ENCODE peak calls at places on chromosomes 13 and 19, in nine cellular contexts. One of them, this sample, is unnamed.

GRCh38 chr19:34995551-34995950 is 4.6 kb upstream of the GRAMD1A start:
- DNase-seq in brain microvascular endothelial cell: no peak
- DNase-seq in A549: peak
- DNase-seq in neural crest cell: no peak
- DNase-seq in esophagus squamous epithelium: no peak
- DNase-seq in GM12865: no peak
- DNase-seq in glutamatergic neuron: no peak
- DNase-seq in fibroblast of villous mesenchyme: no peak
- DNase-seq in astrocyte: no peak
- DNase-seq in this sample: no peak

GRCh38 chr19:55660991-55661390 is 6.2 kb downstream of the U2AF2 start:
- DNase-seq in brain microvascular endothelial cell: no peak
- DNase-seq in A549: no peak
- DNase-seq in neural crest cell: no peak
- DNase-seq in esophagus squamous epithelium: no peak
- DNase-seq in GM12865: no peak
- DNase-seq in glutamatergic neuron: no peak
- DNase-seq in fibroblast of villous mesenchyme: no peak
- DNase-seq in astrocyte: no peak
- DNase-seq in this sample: no peak

GRCh38 chr13:42753697-42754096 is 27.7 kb upstream of the FAM216B start:
- DNase-seq in brain microvascular endothelial cell: no peak
- DNase-seq in A549: no peak
- DNase-seq in neural crest cell: no peak
- DNase-seq in esophagus squamous epithelium: no peak
- DNase-seq in GM12865: no peak
- DNase-seq in glutamatergic neuron: no peak
- DNase-seq in fibroblast of villous mesenchyme: peak
- DNase-seq in astrocyte: no peak
- DNase-seq in this sample: peak

GRCh38 chr13:105603283-105603682 is 932.2 kb downstream of the EFNB2 start:
- DNase-seq in brain microvascular endothelial cell: no peak
- DNase-seq in A549: no peak
- DNase-seq in neural crest cell: no peak
- DNase-seq in esophagus squamous epithelium: no peak
- DNase-seq in GM12865: no peak
- DNase-seq in glutamatergic neuron: no peak
- DNase-seq in fibroblast of villous mesenchyme: no peak
- DNase-seq in astrocyte: no peak
- DNase-seq in this sample: no peak

GRCh38 chr19:46016426-46017094 is 6.3 kb downstream of the PGLYRP1 start:
- DNase-seq in brain microvascular endothelial cell: peak
- DNase-seq in A549: peak
- DNase-seq in neural crest cell: peak
- DNase-seq in esophagus squamous epithelium: no peak
- DNase-seq in GM12865: peak
- DNase-seq in glutamatergic neuron: peak
- DNase-seq in fibroblast of villous mesenchyme: peak
- DNase-seq in astrocyte: peak
- DNase-seq in this sample: peak

GRCh38 chr19:45852941-45853340 is 10.0 kb downstream of the SYMPK start:
- DNase-seq in brain microvascular endothelial cell: no peak
- DNase-seq in A549: no peak
- DNase-seq in neural crest cell: no peak
- DNase-seq in esophagus squamous epithelium: no peak
- DNase-seq in GM12865: no peak
- DNase-seq in glutamatergic neuron: no peak
- DNase-seq in fibroblast of villous mesenchyme: no peak
- DNase-seq in astrocyte: no peak
- DNase-seq in this sample: peak

GRCh38 chr13:66585669-66586203 is 644.4 kb downstream of the PCDH9 start:
- DNase-seq in brain microvascular endothelial cell: no peak
- DNase-seq in A549: no peak
- DNase-seq in neural crest cell: no peak
- DNase-seq in esophagus squamous epithelium: no peak
- DNase-seq in GM12865: no peak
- DNase-seq in glutamatergic neuron: no peak
- DNase-seq in fibroblast of villous mesenchyme: no peak
- DNase-seq in astrocyte: peak
- DNase-seq in this sample: no peak

GRCh38 chr19:58368561-58369360 is 6.2 kb upstream of the ZNF497 start:
- DNase-seq in brain microvascular endothelial cell: no peak
- DNase-seq in A549: no peak
- DNase-seq in neural crest cell: no peak
- DNase-seq in esophagus squamous epithelium: no peak
- DNase-seq in GM12865: no peak
- DNase-seq in glutamatergic neuron: no peak
- DNase-seq in fibroblast of villous mesenchyme: no peak
- DNase-seq in astrocyte: no peak
- DNase-seq in this sample: no peak

GRCh38 chr19:47158879-47159509 is 28.4 kb downstream of the SAE1 start:
- DNase-seq in brain microvascular endothelial cell: peak
- DNase-seq in A549: no peak
- DNase-seq in neural crest cell: no peak
- DNase-seq in esophagus squamous epithelium: no peak
- DNase-seq in GM12865: no peak
- DNase-seq in glutamatergic neuron: no peak
- DNase-seq in fibroblast of villous mesenchyme: peak
- DNase-seq in astrocyte: peak
- DNase-seq in this sample: no peak

GRCh38 chr13:98004107-98004506 is 50.6 kb downstream of the IPO5 start:
- DNase-seq in brain microvascular endothelial cell: peak
- DNase-seq in A549: no peak
- DNase-seq in neural crest cell: no peak
- DNase-seq in esophagus squamous epithelium: no peak
- DNase-seq in GM12865: no peak
- DNase-seq in glutamatergic neuron: no peak
- DNase-seq in fibroblast of villous mesenchyme: peak
- DNase-seq in astrocyte: peak
- DNase-seq in this sample: peak

GRCh38 chr13:50129923-50130685 is 114.9 kb downstream of the KCNRG start:
- DNase-seq in brain microvascular endothelial cell: no peak
- DNase-seq in A549: peak
- DNase-seq in neural crest cell: peak
- DNase-seq in esophagus squamous epithelium: no peak
- DNase-seq in GM12865: peak
- DNase-seq in glutamatergic neuron: peak
- DNase-seq in fibroblast of villous mesenchyme: no peak
- DNase-seq in astrocyte: no peak
- DNase-seq in this sample: peak

GRCh38 chr19:1566392-1567115 is 1.6 kb downstream of the MEX3D start:
- DNase-seq in brain microvascular endothelial cell: peak
- DNase-seq in A549: peak
- DNase-seq in neural crest cell: peak
- DNase-seq in esophagus squamous epithelium: no peak
- DNase-seq in GM12865: no peak
- DNase-seq in glutamatergic neuron: peak
- DNase-seq in fibroblast of villous mesenchyme: peak
- DNase-seq in astrocyte: peak
- DNase-seq in this sample: peak

GRCh38 chr19:40610396-40611064 is 9.4 kb downstream of the LTBP4 start:
- DNase-seq in brain microvascular endothelial cell: no peak
- DNase-seq in A549: no peak
- DNase-seq in neural crest cell: no peak
- DNase-seq in esophagus squamous epithelium: no peak
- DNase-seq in GM12865: no peak
- DNase-seq in glutamatergic neuron: no peak
- DNase-seq in fibroblast of villous mesenchyme: no peak
- DNase-seq in astrocyte: no peak
- DNase-seq in this sample: no peak

GRCh38 chr13:62702502-62702901 is 1286.9 kb upstream of the PCDH20 start:
- DNase-seq in brain microvascular endothelial cell: no peak
- DNase-seq in A549: no peak
- DNase-seq in neural crest cell: no peak
- DNase-seq in esophagus squamous epithelium: no peak
- DNase-seq in GM12865: no peak
- DNase-seq in glutamatergic neuron: no peak
- DNase-seq in fibroblast of villous mesenchyme: no peak
- DNase-seq in astrocyte: no peak
- DNase-seq in this sample: no peak

GRCh38 chr19:13610042-13610691 is 103.9 kb upstream of the CACNA1A start:
- DNase-seq in brain microvascular endothelial cell: no peak
- DNase-seq in A549: peak
- DNase-seq in neural crest cell: no peak
- DNase-seq in esophagus squamous epithelium: no peak
- DNase-seq in GM12865: no peak
- DNase-seq in glutamatergic neuron: no peak
- DNase-seq in fibroblast of villous mesenchyme: no peak
- DNase-seq in astrocyte: no peak
- DNase-seq in this sample: no peak

GRCh38 chr13:114015111-114015551 is 41.3 kb upstream of the C13orf46 start:
- DNase-seq in brain microvascular endothelial cell: no peak
- DNase-seq in A549: no peak
- DNase-seq in neural crest cell: no peak
- DNase-seq in esophagus squamous epithelium: no peak
- DNase-seq in GM12865: no peak
- DNase-seq in glutamatergic neuron: peak
- DNase-seq in fibroblast of villous mesenchyme: no peak
- DNase-seq in astrocyte: no peak
- DNase-seq in this sample: no peak

GRCh38 chr13:107964356-107964755 is 251.0 kb downstream of the LIG4 start:
- DNase-seq in brain microvascular endothelial cell: no peak
- DNase-seq in A549: no peak
- DNase-seq in neural crest cell: no peak
- DNase-seq in esophagus squamous epithelium: no peak
- DNase-seq in GM12865: no peak
- DNase-seq in glutamatergic neuron: no peak
- DNase-seq in fibroblast of villous mesenchyme: no peak
- DNase-seq in astrocyte: no peak
- DNase-seq in this sample: no peak

GRCh38 chr13:48398450-48399095 is 14.3 kb downstream of the LPAR6 start:
- DNase-seq in brain microvascular endothelial cell: peak
- DNase-seq in A549: no peak
- DNase-seq in neural crest cell: no peak
- DNase-seq in esophagus squamous epithelium: no peak
- DNase-seq in GM12865: no peak
- DNase-seq in glutamatergic neuron: no peak
- DNase-seq in fibroblast of villous mesenchyme: no peak
- DNase-seq in astrocyte: no peak
- DNase-seq in this sample: peak

GRCh38 chr19:1873524-1874473 is 10.4 kb upstream of the KLF16 start:
- DNase-seq in brain microvascular endothelial cell: no peak
- DNase-seq in A549: no peak
- DNase-seq in neural crest cell: no peak
- DNase-seq in esophagus squamous epithelium: no peak
- DNase-seq in GM12865: no peak
- DNase-seq in glutamatergic neuron: no peak
- DNase-seq in fibroblast of villous mesenchyme: no peak
- DNase-seq in astrocyte: no peak
- DNase-seq in this sample: peak

GRCh38 chr19:39166571-39167391 is 30.0 kb upstream of the NCCRP1 start:
- DNase-seq in brain microvascular endothelial cell: no peak
- DNase-seq in A549: no peak
- DNase-seq in neural crest cell: no peak
- DNase-seq in esophagus squamous epithelium: no peak
- DNase-seq in GM12865: no peak
- DNase-seq in glutamatergic neuron: no peak
- DNase-seq in fibroblast of villous mesenchyme: peak
- DNase-seq in astrocyte: no peak
- DNase-seq in this sample: no peak

GRCh38 chr19:55041627-55042343 is 3.7 kb upstream of the GP6 start:
- DNase-seq in brain microvascular endothelial cell: no peak
- DNase-seq in A549: no peak
- DNase-seq in neural crest cell: no peak
- DNase-seq in esophagus squamous epithelium: no peak
- DNase-seq in GM12865: no peak
- DNase-seq in glutamatergic neuron: no peak
- DNase-seq in fibroblast of villous mesenchyme: no peak
- DNase-seq in astrocyte: no peak
- DNase-seq in this sample: no peak

GRCh38 chr19:45717983-45718650 is 12.6 kb downstream of the FBXO46 start:
- DNase-seq in brain microvascular endothelial cell: no peak
- DNase-seq in A549: no peak
- DNase-seq in neural crest cell: no peak
- DNase-seq in esophagus squamous epithelium: no peak
- DNase-seq in GM12865: no peak
- DNase-seq in glutamatergic neuron: no peak
- DNase-seq in fibroblast of villous mesenchyme: peak
- DNase-seq in astrocyte: no peak
- DNase-seq in this sample: peak

GRCh38 chr13:33070713-33071112 is 54.5 kb downstream of the KL start:
- DNase-seq in brain microvascular endothelial cell: no peak
- DNase-seq in A549: no peak
- DNase-seq in neural crest cell: no peak
- DNase-seq in esophagus squamous epithelium: no peak
- DNase-seq in GM12865: no peak
- DNase-seq in glutamatergic neuron: no peak
- DNase-seq in fibroblast of villous mesenchyme: no peak
- DNase-seq in astrocyte: no peak
- DNase-seq in this sample: peak
- TF ChIP-seq CTCF in brain microvascular endothelial cell: no peak
- TF ChIP-seq CTCF in A549: no peak
- TF ChIP-seq CTCF in neural crest cell: no peak
- TF ChIP-seq CTCF in esophagus squamous epithelium: no peak
- TF ChIP-seq CTCF in GM12865: no peak
- TF ChIP-seq CTCF in glutamatergic neuron: no peak
- TF ChIP-seq CTCF in fibroblast of villous mesenchyme: no peak
- TF ChIP-seq CTCF in astrocyte: no peak
- TF ChIP-seq CTCF in this sample: no peak

DNA sequence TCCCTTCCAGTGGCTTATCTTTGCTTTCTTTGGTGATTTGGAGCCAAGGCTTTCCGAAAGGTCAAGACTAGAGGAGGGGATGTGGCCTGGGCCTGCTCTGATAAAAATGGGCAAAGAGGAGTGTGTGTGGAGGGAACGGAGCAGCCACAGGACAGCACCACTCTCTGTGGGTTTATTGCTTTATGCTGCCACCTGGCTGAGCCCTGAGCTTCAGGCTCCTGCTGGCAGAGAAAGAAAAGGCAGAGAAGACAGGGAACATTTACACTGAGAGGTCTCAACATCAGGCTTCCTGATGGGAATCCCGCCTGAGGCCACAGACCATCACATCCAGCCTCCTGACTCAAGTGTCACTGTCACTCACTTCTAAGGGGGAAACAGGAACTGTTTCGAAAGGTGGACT is 9.2 kb upstream of the GSX1 start:
- DNase-seq in brain microvascular endothelial cell: no peak
- DNase-seq in A549: peak
- DNase-seq in neural crest cell: no peak
- DNase-seq in esophagus squamous epithelium: no peak
- DNase-seq in GM12865: peak
- DNase-seq in glutamatergic neuron: no peak
- DNase-seq in fibroblast of villous mesenchyme: peak
- DNase-seq in astrocyte: no peak
- DNase-seq in this sample: no peak
- TF ChIP-seq CTCF in brain microvascular endothelial cell: peak
- TF ChIP-seq CTCF in A549: no peak
- TF ChIP-seq CTCF in neural crest cell: peak
- TF ChIP-seq CTCF in esophagus squamous epithelium: no peak
- TF ChIP-seq CTCF in GM12865: peak
- TF ChIP-seq CTCF in glutamatergic neuron: no peak
- TF ChIP-seq CTCF in fibroblast of villous mesenchyme: peak
- TF ChIP-seq CTCF in astrocyte: no peak
- TF ChIP-seq CTCF in this sample: no peak

GRCh38 chr13:36217456-36217855 is 3.1 kb upstream of the SOHLH2 start:
- DNase-seq in brain microvascular endothelial cell: no peak
- DNase-seq in A549: no peak
- DNase-seq in neural crest cell: no peak
- DNase-seq in esophagus squamous epithelium: no peak
- DNase-seq in GM12865: no peak
- DNase-seq in glutamatergic neuron: no peak
- DNase-seq in fibroblast of villous mesenchyme: no peak
- DNase-seq in astrocyte: no peak
- DNase-seq in this sample: no peak
- TF ChIP-seq CTCF in brain microvascular endothelial cell: no peak
- TF ChIP-seq CTCF in A549: no peak
- TF ChIP-seq CTCF in neural crest cell: no peak
- TF ChIP-seq CTCF in esophagus squamous epithelium: no peak
- TF ChIP-seq CTCF in GM12865: no peak
- TF ChIP-seq CTCF in glutamatergic neuron: no peak
- TF ChIP-seq CTCF in fibroblast of villous mesenchyme: no peak
- TF ChIP-seq CTCF in astrocyte: no peak
- TF ChIP-seq CTCF in this sample: no peak

GRCh38 chr19:48321622-48322591 is 3.4 kb upstream of the EMP3 start:
- DNase-seq in brain microvascular endothelial cell: peak
- DNase-seq in A549: peak
- DNase-seq in neural crest cell: peak
- DNase-seq in esophagus squamous epithelium: peak
- DNase-seq in GM12865: peak
- DNase-seq in glutamatergic neuron: peak
- DNase-seq in fibroblast of villous mesenchyme: peak
- DNase-seq in astrocyte: peak
- DNase-seq in this sample: peak
- TF ChIP-seq CTCF in brain microvascular endothelial cell: no peak
- TF ChIP-seq CTCF in A549: no peak
- TF ChIP-seq CTCF in neural crest cell: no peak
- TF ChIP-seq CTCF in esophagus squamous epithelium: no peak
- TF ChIP-seq CTCF in GM12865: no peak
- TF ChIP-seq CTCF in glutamatergic neuron: peak
- TF ChIP-seq CTCF in fibroblast of villous mesenchyme: no peak
- TF ChIP-seq CTCF in astrocyte: no peak
- TF ChIP-seq CTCF in this sample: no peak